ENCODE peak calls at places on chromosomes 11 and 22, in seven cellular contexts. O is nucleus accumbens; L is heart left ventricle; J is left cardiac atrium; W is effector memory CD4-positive, alpha-beta T cell; C is neural progenitor cell; H is dermis blood vessel endothelial cell. G is an unnamed sample.

GRCh38 chr11:65045061-65045460 is 4.1 kb downstream of the SAC3D1 start:
- DNase-seq in J (no peak), H (no peak), O (no peak), C (no peak), L (no peak), W (no peak), G (no peak)

GRCh38 chr11:32006799-32007388 is 84.0 kb upstream of the RCN1 start:
- DNase-seq in O (no peak), W (no peak), H (peak; percentile 62), L (no peak), C (peak; percentile 74), J (no peak), G (peak; percentile 33)

GRCh38 chr11:101718406-101718805 is 134.6 kb upstream of the TRPC6 start:
- DNase-seq in H (no peak), W (no peak), O (no peak), J (no peak), C (no peak), L (no peak), G (no peak)

GRCh38 chr11:9639985-9640384 is 23.9 kb upstream of the SWAP70 start:
- DNase-seq in O (no peak), L (no peak), W (no peak), C (no peak), H (no peak), J (no peak), G (no peak)

GRCh38 chr22:24156146-24156914 is 25.0 kb upstream of the SUSD2 start:
- DNase-seq in O (no peak), H (peak; percentile 64), C (peak; percentile 71), J (peak; percentile 65), L (no peak), W (peak; percentile 56), G (peak; percentile 83)

GRCh38 chr11:4433852-4434251 is 15.2 kb upstream of the OR52K2 start:
- DNase-seq in J (no peak), O (no peak), C (no peak), L (no peak), H (no peak), W (no peak), G (no peak)

GRCh38 chr11:107172996-107173395 is 154.7 kb upstream of the GUCY1A2 start:
- DNase-seq in H (no peak), C (no peak), L (no peak), O (no peak), J (no peak), W (no peak), G (no peak)

GRCh38 chr11:15929371-15929801 is 427.0 kb downstream of the SOX6 start:
- DNase-seq in W (no peak), J (no peak), O (no peak), L (no peak), H (no peak), C (no peak), G (no peak)

GRCh38 chr22:28395920-28396447 is 283.7 kb downstream of the TTC28 start:
- DNase-seq in J (no peak), L (no peak), H (peak; percentile 26), C (no peak), W (no peak), O (no peak), G (peak; percentile 10)

GRCh38 chr22:42340695-42341383 is 70.4 kb upstream of the TCF20 start:
- DNase-seq in J (no peak), L (no peak), W (no peak), C (peak; percentile 85), O (peak; percentile 43), H (no peak), G (no peak)

GRCh38 chr11:95262994-95263764 is 32.2 kb upstream of the SESN3 start:
- DNase-seq in J (no peak), L (no peak), C (no peak), H (no peak), W (no peak), O (no peak), G (no peak)

GRCh38 chr22:25183959-25184619 is 15.6 kb upstream of the CRYBB3 start:
- DNase-seq in W (no peak), H (no peak), C (no peak), L (no peak), J (no peak), O (no peak), G (no peak)

GRCh38 chr11:47258317-47258902 is 614 bp downstream of the NR1H3 start:
- DNase-seq in O (no peak), H (no peak), W (no peak), L (no peak), J (no peak), C (no peak), G (no peak)

GRCh38 chr11:128375941-128376340 is 211.4 kb downstream of the ETS1 start:
- DNase-seq in C (no peak), L (no peak), H (peak; percentile 17), J (no peak), O (no peak), W (no peak), G (no peak)

GRCh38 chr11:2800655-2801531 is 84.7 kb downstream of the CDKN1C start:
- DNase-seq in J (peak; percentile 14), O (no peak), H (no peak), W (no peak), C (no peak), L (peak; percentile 12), G (no peak)

GRCh38 chr11:694563-695331 is at the start of gene DEAF1:
- DNase-seq in W (peak; percentile 98), J (peak; percentile 99), L (peak; percentile 99), H (peak; percentile 99), C (peak; percentile 99), O (peak; percentile 93), G (peak; percentile 99)

GRCh38 chr11:74570266-74571061 is 21.9 kb upstream of the POLD3 start:
- DNase-seq in C (peak; percentile 70), J (peak; percentile 40), W (no peak), O (no peak), H (peak; percentile 82), L (peak; percentile 36), G (peak; percentile 55)

GRCh38 chr11:45233121-45233803 is 52.9 kb downstream of the SYT13 start:
- DNase-seq in L (peak; percentile 60), C (peak; percentile 78), O (peak; percentile 4), J (peak; percentile 71), H (peak; percentile 75), W (peak; percentile 12), G (peak; percentile 79)

GRCh38 chr11:67645521-67646457 is 4.7 kb downstream of the ACY3 start:
- DNase-seq in C (no peak), H (no peak), W (no peak), L (no peak), J (peak; percentile 11), O (no peak), G (peak; percentile 42)

GRCh38 chr11:131038597-131038996 is 122.3 kb upstream of the SNX19 start:
- DNase-seq in H (no peak), O (no peak), C (peak; percentile 51), W (no peak), J (no peak), L (no peak), G (no peak)

GRCh38 chr11:98137437-98137836 is 883.3 kb upstream of the CNTN5 start:
- DNase-seq in W (no peak), C (no peak), L (no peak), J (no peak), O (no peak), H (no peak), G (no peak)

GRCh38 chr11:75563978-75564552 is 2.0 kb downstream of the SERPINH1 start:
- DNase-seq in O (no peak), H (peak; percentile 92), J (peak; percentile 80), W (no peak), C (peak; percentile 91), L (peak; percentile 78), G (no peak)

GRCh38 chr22:27679722-27680488 is 121.7 kb downstream of the MN1 start:
- DNase-seq in J (no peak), C (no peak), W (no peak), O (no peak), H (no peak), L (no peak), G (no peak)

GRCh38 chr11:64539711-64540420 is 51.2 kb upstream of the SLC22A12 start:
- DNase-seq in L (no peak), H (no peak), J (no peak), W (no peak), C (no peak), O (no peak), G (no peak)

GRCh38 chr11:122023614-122024250 is 92.3 kb downstream of the BLID start:
- DNase-seq in O (no peak), L (no peak), W (no peak), J (no peak), C (no peak), H (no peak), G (no peak)

G was measured in activated CD8-positive, alpha-beta T cell treated with anti-CD3 and anti-CD28 coated beads for 36 hours.